ENCODE peak calls at places on chromosomes 13 and 19, in ten cellular contexts. One of them, this sample, is unnamed. For H3K4me1, the result is how much of the 10 kb centered on the place peaks cover.

GRCh38 chr13:37884026-37884425 is 14.5 kb upstream of the TRPC4 start:
- DNase-seq in lung: no peak
- DNase-seq in GM23338: no peak
- DNase-seq in thoracic aorta: no peak
- DNase-seq in fibroblast of lung: no peak
- DNase-seq in tibial nerve: no peak
- DNase-seq in Caco-2: no peak
- DNase-seq in left ventricle myocardium inferior: no peak
- DNase-seq in transverse colon: no peak
- DNase-seq in stomach: no peak
- DNase-seq in this sample: no peak

GRCh38 chr19:29878973-29879654 is 62.9 kb upstream of the URI1 start:
- DNase-seq in fibroblast of lung: peak
- DNase-seq in tibial nerve: no peak
- DNase-seq in transverse colon: no peak
- DNase-seq in GM23338: peak
- DNase-seq in thoracic aorta: no peak
- DNase-seq in Caco-2: peak
- DNase-seq in stomach: no peak
- DNase-seq in left ventricle myocardium inferior: no peak
- DNase-seq in lung: no peak
- DNase-seq in this sample: no peak

GRCh38 chr13:100301418-100301817 is 212.5 kb downstream of the PCCA start:
- DNase-seq in thoracic aorta: no peak
- DNase-seq in GM23338: no peak
- DNase-seq in tibial nerve: no peak
- DNase-seq in stomach: no peak
- DNase-seq in Caco-2: no peak
- DNase-seq in left ventricle myocardium inferior: no peak
- DNase-seq in fibroblast of lung: no peak
- DNase-seq in lung: no peak
- DNase-seq in transverse colon: no peak
- DNase-seq in this sample: no peak

GRCh38 chr19:34248941-34249340 is 5.4 kb upstream of the GARRE1 start:
- DNase-seq in GM23338: no peak
- DNase-seq in stomach: no peak
- DNase-seq in left ventricle myocardium inferior: no peak
- DNase-seq in Caco-2: no peak
- DNase-seq in thoracic aorta: no peak
- DNase-seq in fibroblast of lung: no peak
- DNase-seq in lung: no peak
- DNase-seq in tibial nerve: no peak
- DNase-seq in transverse colon: no peak
- DNase-seq in this sample: no peak

GRCh38 chr13:109096101-109096500 is 466.7 kb downstream of the MYO16 start:
- DNase-seq in tibial nerve: no peak
- DNase-seq in thoracic aorta: no peak
- DNase-seq in Caco-2: no peak
- DNase-seq in GM23338: no peak
- DNase-seq in transverse colon: no peak
- DNase-seq in lung: no peak
- DNase-seq in fibroblast of lung: no peak
- DNase-seq in stomach: no peak
- DNase-seq in left ventricle myocardium inferior: no peak
- DNase-seq in this sample: no peak

GRCh38 chr13:98509271-98510155 is 67.4 kb downstream of the STK24 start:
- DNase-seq in thoracic aorta: peak
- DNase-seq in GM23338: no peak
- DNase-seq in fibroblast of lung: peak
- DNase-seq in left ventricle myocardium inferior: peak
- DNase-seq in transverse colon: peak
- DNase-seq in lung: peak
- DNase-seq in Caco-2: no peak
- DNase-seq in stomach: peak
- DNase-seq in tibial nerve: no peak
- DNase-seq in this sample: peak

GRCh38 chr13:102035969-102036368 is 365.9 kb downstream of the FGF14 start:
- DNase-seq in GM23338: no peak
- DNase-seq in thoracic aorta: no peak
- DNase-seq in stomach: no peak
- DNase-seq in tibial nerve: no peak
- DNase-seq in lung: no peak
- DNase-seq in left ventricle myocardium inferior: no peak
- DNase-seq in fibroblast of lung: no peak
- DNase-seq in Caco-2: no peak
- DNase-seq in transverse colon: no peak
- DNase-seq in this sample: no peak

GRCh38 chr13:112704634-112705145 is 14.9 kb downstream of the ATP11A start:
- DNase-seq in transverse colon: peak
- DNase-seq in left ventricle myocardium inferior: no peak
- DNase-seq in fibroblast of lung: no peak
- DNase-seq in lung: no peak
- DNase-seq in Caco-2: no peak
- DNase-seq in GM23338: no peak
- DNase-seq in tibial nerve: no peak
- DNase-seq in stomach: no peak
- DNase-seq in thoracic aorta: no peak
- DNase-seq in this sample: no peak

GRCh38 chr19:7917292-7918061 is 2.7 kb upstream of the SNAPC2 start:
- DNase-seq in tibial nerve: no peak
- DNase-seq in thoracic aorta: no peak
- DNase-seq in left ventricle myocardium inferior: no peak
- DNase-seq in GM23338: peak
- DNase-seq in fibroblast of lung: peak
- DNase-seq in stomach: peak
- DNase-seq in transverse colon: peak
- DNase-seq in Caco-2: peak
- DNase-seq in lung: no peak
- DNase-seq in this sample: peak
- H3K4me3 ChIP-seq in tibial nerve: no peak
- H3K4me3 ChIP-seq in thoracic aorta: peak
- H3K4me3 ChIP-seq in left ventricle myocardium inferior: peak
- H3K4me3 ChIP-seq in GM23338: peak
- H3K4me3 ChIP-seq in fibroblast of lung: peak
- H3K4me3 ChIP-seq in stomach: peak
- H3K4me3 ChIP-seq in transverse colon: peak
- H3K4me3 ChIP-seq in Caco-2: peak
- H3K4me3 ChIP-seq in lung: no peak
- H3K4me3 ChIP-seq in this sample: no peak

GRCh38 chr19:18665771-18666202 is 17.7 kb upstream of the CRTC1 start:
- DNase-seq in GM23338: no peak
- DNase-seq in fibroblast of lung: no peak
- DNase-seq in left ventricle myocardium inferior: no peak
- DNase-seq in stomach: no peak
- DNase-seq in lung: no peak
- DNase-seq in Caco-2: no peak
- DNase-seq in transverse colon: no peak
- DNase-seq in thoracic aorta: no peak
- DNase-seq in tibial nerve: no peak
- DNase-seq in this sample: no peak

GRCh38 chr19:18663940-18664530 is 19.4 kb upstream of the CRTC1 start:
- DNase-seq in tibial nerve: no peak
- DNase-seq in fibroblast of lung: no peak
- DNase-seq in thoracic aorta: no peak
- DNase-seq in stomach: no peak
- DNase-seq in GM23338: no peak
- DNase-seq in transverse colon: no peak
- DNase-seq in Caco-2: no peak
- DNase-seq in left ventricle myocardium inferior: no peak
- DNase-seq in lung: no peak
- DNase-seq in this sample: no peak

GRCh38 chr19:18661346-18661745 is 22.1 kb upstream of the CRTC1 start:
- DNase-seq in stomach: no peak
- DNase-seq in Caco-2: no peak
- DNase-seq in fibroblast of lung: no peak
- DNase-seq in GM23338: no peak
- DNase-seq in tibial nerve: no peak
- DNase-seq in left ventricle myocardium inferior: no peak
- DNase-seq in lung: no peak
- DNase-seq in thoracic aorta: no peak
- DNase-seq in transverse colon: no peak
- DNase-seq in this sample: no peak

GRCh38 chr19:18660939-18661338 is 22.5 kb upstream of the CRTC1 start:
- DNase-seq in stomach: no peak
- DNase-seq in left ventricle myocardium inferior: no peak
- DNase-seq in fibroblast of lung: no peak
- DNase-seq in tibial nerve: no peak
- DNase-seq in thoracic aorta: no peak
- DNase-seq in transverse colon: no peak
- DNase-seq in Caco-2: no peak
- DNase-seq in GM23338: no peak
- DNase-seq in lung: no peak
- DNase-seq in this sample: no peak

DNA sequence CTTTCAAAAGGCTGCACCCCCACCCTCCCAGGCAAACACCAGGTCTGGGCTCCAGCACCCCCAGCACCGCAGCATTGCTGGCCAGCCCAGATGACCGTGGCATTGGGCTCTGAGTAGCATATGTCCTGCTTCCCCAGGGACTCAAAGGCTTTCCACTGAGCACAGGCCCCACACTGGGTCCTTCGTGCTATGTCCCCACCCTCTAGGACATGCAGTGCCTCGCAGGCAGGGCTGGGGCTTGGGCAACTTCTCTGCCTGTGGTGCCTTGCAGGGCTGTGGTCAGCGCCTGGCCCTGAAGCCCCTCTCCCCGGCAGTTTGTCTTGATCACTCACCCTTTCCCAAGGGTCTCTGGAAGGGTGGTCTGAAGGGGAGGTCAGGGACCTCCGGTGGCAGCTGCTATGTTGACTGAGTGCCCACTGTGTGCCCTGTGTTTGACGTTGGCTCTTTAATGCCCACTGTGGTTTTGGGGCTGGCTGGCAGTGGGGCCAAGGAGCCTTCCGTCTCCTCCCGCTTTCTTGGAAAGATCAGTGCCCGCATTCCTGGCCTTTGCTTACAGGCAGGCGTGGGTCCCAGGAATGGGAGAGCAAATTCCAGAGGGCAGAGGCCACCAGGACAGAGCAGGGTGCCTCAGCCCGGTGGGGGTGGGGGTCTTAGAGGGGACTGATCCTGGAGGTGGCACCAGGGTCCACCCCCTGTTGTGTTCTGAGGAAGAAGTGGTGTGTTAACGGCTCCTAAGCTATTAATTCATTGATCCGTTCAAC is 20.3 kb upstream of the CRTC1 start:
- DNase-seq in fibroblast of lung: no peak
- DNase-seq in tibial nerve: no peak
- DNase-seq in thoracic aorta: no peak
- DNase-seq in stomach: no peak
- DNase-seq in left ventricle myocardium inferior: no peak
- DNase-seq in transverse colon: no peak
- DNase-seq in GM23338: no peak
- DNase-seq in Caco-2: peak
- DNase-seq in lung: no peak
- DNase-seq in this sample: no peak
- H3K4me1 ChIP-seq in fibroblast of lung: under half
- H3K4me1 ChIP-seq in tibial nerve: under half
- H3K4me1 ChIP-seq in thoracic aorta: under half
- H3K4me1 ChIP-seq in stomach: half or more
- H3K4me1 ChIP-seq in left ventricle myocardium inferior: under half
- H3K4me1 ChIP-seq in transverse colon: under half
- H3K4me1 ChIP-seq in GM23338: under half
- H3K4me1 ChIP-seq in Caco-2: under half
- H3K4me1 ChIP-seq in lung: under half
- H3K4me1 ChIP-seq in this sample: under half

DNA sequence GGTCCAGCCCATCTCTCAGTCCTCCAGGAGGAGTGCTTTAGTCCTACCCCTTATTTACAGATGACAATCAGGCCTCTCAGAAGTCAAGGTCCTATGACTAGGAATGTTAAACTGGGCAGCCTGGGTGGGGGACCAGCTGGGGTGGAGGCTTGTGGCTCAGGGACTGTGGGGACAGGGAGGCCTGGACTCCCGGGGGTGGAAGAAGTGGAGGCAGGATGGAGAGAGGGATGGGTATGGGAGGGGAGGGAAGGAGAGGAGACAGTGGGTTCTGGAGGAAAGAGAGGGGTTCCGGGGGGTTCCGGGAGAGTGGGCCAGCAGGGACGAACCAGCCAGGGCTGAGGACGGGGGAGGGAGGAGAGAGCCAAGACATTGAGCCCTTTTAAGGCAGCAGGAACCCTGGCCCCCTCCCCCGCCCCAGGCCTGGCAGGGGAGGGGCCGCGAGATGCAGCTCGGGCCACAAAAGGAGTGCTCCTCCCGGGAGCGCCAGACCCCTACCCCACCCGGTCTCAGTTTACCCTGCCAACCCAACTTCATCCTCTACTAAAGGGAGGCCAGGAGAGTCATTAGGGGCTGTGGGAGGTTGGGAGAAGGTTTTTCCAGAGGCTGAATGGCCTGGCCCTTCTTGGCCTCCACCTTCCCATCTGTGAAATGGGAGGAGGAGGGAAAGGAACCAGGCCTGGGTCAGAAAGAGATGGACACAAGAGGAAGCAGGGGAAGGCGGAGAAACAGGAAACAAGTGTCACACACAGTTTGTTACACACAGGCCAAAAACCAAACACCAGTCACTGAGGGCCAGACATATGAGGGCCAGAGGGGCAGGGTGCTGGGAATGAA is 1.6 kb downstream of the DMPK start:
- DNase-seq in left ventricle myocardium inferior: no peak
- DNase-seq in lung: no peak
- DNase-seq in fibroblast of lung: no peak
- DNase-seq in thoracic aorta: no peak
- DNase-seq in transverse colon: no peak
- DNase-seq in stomach: no peak
- DNase-seq in tibial nerve: no peak
- DNase-seq in GM23338: no peak
- DNase-seq in Caco-2: no peak
- DNase-seq in this sample: no peak
- TF ChIP-seq CTCF in left ventricle myocardium inferior: no peak
- TF ChIP-seq CTCF in lung: no peak
- TF ChIP-seq CTCF in fibroblast of lung: no peak
- TF ChIP-seq CTCF in thoracic aorta: no peak
- TF ChIP-seq CTCF in transverse colon: no peak
- TF ChIP-seq CTCF in stomach: no peak
- TF ChIP-seq CTCF in tibial nerve: no peak
- TF ChIP-seq CTCF in GM23338: no peak
- TF ChIP-seq CTCF in Caco-2: no peak
- TF ChIP-seq CTCF in this sample: no peak

DNA sequence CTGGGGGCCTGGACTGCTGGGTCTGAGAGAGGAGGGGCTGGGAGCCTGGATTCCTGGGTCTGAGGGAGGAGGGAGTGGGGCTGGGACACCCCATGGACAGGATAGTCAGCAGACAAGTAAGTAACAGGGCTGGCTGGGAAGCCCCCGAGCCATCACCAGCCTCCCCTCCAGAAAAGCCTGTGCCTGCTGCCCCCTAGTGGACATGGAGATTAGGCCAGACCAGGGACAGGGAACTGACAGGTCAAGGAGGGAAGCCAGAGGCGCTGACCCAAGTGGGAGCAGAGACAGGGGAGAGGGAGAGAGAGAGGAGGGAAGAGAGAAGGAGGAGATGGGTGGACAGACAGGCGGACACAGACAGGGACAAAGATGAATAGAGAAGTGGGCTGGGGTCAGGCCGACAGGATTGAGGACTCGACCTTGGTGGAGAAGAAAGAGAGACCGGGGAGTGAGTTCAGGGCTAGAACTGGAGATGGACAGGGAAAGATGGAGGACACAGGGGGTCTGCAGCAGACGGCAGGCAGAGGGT is 6.7 kb upstream of the ERFL start:
- DNase-seq in transverse colon: peak
- DNase-seq in fibroblast of lung: peak
- DNase-seq in Caco-2: peak
- DNase-seq in lung: peak
- DNase-seq in thoracic aorta: no peak
- DNase-seq in stomach: peak
- DNase-seq in GM23338: peak
- DNase-seq in tibial nerve: peak
- DNase-seq in left ventricle myocardium inferior: peak
- DNase-seq in this sample: peak
- H3K4me3 ChIP-seq in transverse colon: no peak
- H3K4me3 ChIP-seq in fibroblast of lung: no peak
- H3K4me3 ChIP-seq in Caco-2: no peak
- H3K4me3 ChIP-seq in lung: no peak
- H3K4me3 ChIP-seq in thoracic aorta: no peak
- H3K4me3 ChIP-seq in stomach: no peak
- H3K4me3 ChIP-seq in GM23338: no peak
- H3K4me3 ChIP-seq in tibial nerve: no peak
- H3K4me3 ChIP-seq in left ventricle myocardium inferior: no peak
- H3K4me3 ChIP-seq in this sample: no peak

This sample was measured in mucosa of descending colon.